ENCODE peak calls at places on chromosomes 1 and 21, in six cellular contexts. T, I, B, J, G and O are unnamed samples.

GRCh38 chr1:86852737-86853408 is 61.1 kb downstream of the SELENOF start:
- DNase-seq in T (no peak), I (no peak), B (no peak), J (no peak), G (no peak), O (no peak)

GRCh38 chr1:86866665-86867064 is 47.3 kb downstream of the SELENOF start:
- DNase-seq in T (peak; percentile 75), I (no peak), B (no peak), J (no peak), G (no peak), O (no peak)

GRCh38 chr1:159699653-159700052 is 14.7 kb downstream of the CRP start:
- DNase-seq in T (no peak), I (no peak), B (no peak), J (no peak), G (no peak), O (no peak)

GRCh38 chr1:113811353-113811887 is 856 bp downstream of the RSBN1 start:
- DNase-seq in T (peak; percentile 60), I (peak; percentile 38), B (no peak), J (peak; percentile 24), G (peak; percentile 28), O (no peak)

GRCh38 chr21:38938343-38938742 is 132.6 kb downstream of the ETS2 start:
- DNase-seq in T (peak; percentile 50), I (peak; percentile 36), B (no peak), J (no peak), G (no peak), O (no peak)

GRCh38 chr1:19044975-19045831 is 88.7 kb upstream of the IFFO2 start:
- DNase-seq in T (peak; percentile 41), I (no peak), B (no peak), J (no peak), G (no peak), O (no peak)

GRCh38 chr1:209391792-209392191 is 191.7 kb upstream of the CAMK1G start:
- DNase-seq in T (no peak), I (no peak), B (no peak), J (no peak), G (no peak), O (no peak)

GRCh38 chr21:27290020-27290419 is 323.1 kb upstream of the ADAMTS5 start:
- DNase-seq in T (no peak), I (no peak), B (no peak), J (no peak), G (no peak), O (no peak)

GRCh38 chr1:233364695-233365539 is 37.4 kb downstream of the MAP3K21 start:
- DNase-seq in T (peak; percentile 47), I (peak; percentile 10), B (no peak), J (peak; percentile 40), G (no peak), O (no peak)

GRCh38 chr1:6056549-6056948 is 10.9 kb downstream of the KCNAB2 start:
- DNase-seq in T (no peak), I (no peak), B (no peak), J (no peak), G (no peak), O (no peak)

GRCh38 chr1:151132676-151133338 is 13.6 kb downstream of the SEMA6C start:
- DNase-seq in T (no peak), I (no peak), B (no peak), J (peak; percentile 16), G (no peak), O (no peak)

GRCh38 chr1:33009561-33009960 is 27.1 kb downstream of the AK2 start:
- DNase-seq in T (no peak), I (peak; percentile 78), B (no peak), J (peak; percentile 83), G (no peak), O (no peak)

GRCh38 chr1:201298381-201299367 is 15.4 kb downstream of the PKP1 start:
- DNase-seq in T (peak; percentile 37), I (no peak), B (no peak), J (no peak), G (no peak), O (no peak)

GRCh38 chr1:193556042-193556441 is 369.6 kb upstream of the B3GALT2 start:
- DNase-seq in T (no peak), I (no peak), B (no peak), J (no peak), G (no peak), O (no peak)

GRCh38 chr1:65050735-65051134 is 84.4 kb upstream of the JAK1 start:
- DNase-seq in T (no peak), I (no peak), B (no peak), J (no peak), G (no peak), O (no peak)

GRCh38 chr1:165364432-165365133 is 8.1 kb upstream of the LMX1A start:
- DNase-seq in T (peak; percentile 68), I (no peak), B (no peak), J (no peak), G (no peak), O (no peak)

GRCh38 chr1:243287128-243287470 is 31.3 kb downstream of the SDCCAG8 start:
- DNase-seq in T (no peak), I (no peak), B (no peak), J (no peak), G (no peak), O (no peak)

GRCh38 chr1:220748091-220748934 is at the start of gene MTARC2:
- DNase-seq in T (peak; percentile 86), I (peak; percentile 90), B (no peak), J (no peak), G (peak; percentile 87), O (no peak)

GRCh38 chr1:64864018-64864945 is 102.1 kb downstream of the JAK1 start:
- DNase-seq in T (no peak), I (no peak), B (peak; percentile 0), J (peak; percentile 61), G (peak; percentile 36), O (peak; percentile 67)

GRCh38 chr21:35084869-35085268 is 35.8 kb upstream of the RUNX1 start:
- DNase-seq in T (peak; percentile 90), I (no peak), B (no peak), J (no peak), G (no peak), O (no peak)

GRCh38 chr1:116825400-116825734 is 71.1 kb downstream of the CD2 start:
- DNase-seq in T (no peak), I (peak; percentile 32), B (no peak), J (peak; percentile 81), G (no peak), O (no peak)

GRCh38 chr21:37915941-37916794 is at the start of gene KCNJ6:
- DNase-seq in T (peak; percentile 82), I (peak; percentile 87), B (no peak), J (peak; percentile 46), G (peak; percentile 24), O (peak; percentile 23)

GRCh38 chr1:28817133-28817532 is 5.2 kb downstream of the OPRD1 start:
- DNase-seq in T (no peak), I (no peak), B (no peak), J (no peak), G (no peak), O (no peak)

GRCh38 chr1:63775418-63776127 is 1.8 kb downstream of the ROR1 start:
- DNase-seq in T (no peak), I (no peak), B (no peak), J (no peak), G (no peak), O (no peak)

GRCh38 chr1:55443175-55443933 is 228.2 kb upstream of the USP24 start:
- DNase-seq in T (peak; percentile 99), I (no peak), B (no peak), J (no peak), G (peak; percentile 72), O (no peak)

GRCh38 chr1:195590649-195591048 is 1017.6 kb downstream of the KCNT2 start:
- DNase-seq in T (no peak), I (no peak), B (no peak), J (no peak), G (no peak), O (no peak)

DNA sequence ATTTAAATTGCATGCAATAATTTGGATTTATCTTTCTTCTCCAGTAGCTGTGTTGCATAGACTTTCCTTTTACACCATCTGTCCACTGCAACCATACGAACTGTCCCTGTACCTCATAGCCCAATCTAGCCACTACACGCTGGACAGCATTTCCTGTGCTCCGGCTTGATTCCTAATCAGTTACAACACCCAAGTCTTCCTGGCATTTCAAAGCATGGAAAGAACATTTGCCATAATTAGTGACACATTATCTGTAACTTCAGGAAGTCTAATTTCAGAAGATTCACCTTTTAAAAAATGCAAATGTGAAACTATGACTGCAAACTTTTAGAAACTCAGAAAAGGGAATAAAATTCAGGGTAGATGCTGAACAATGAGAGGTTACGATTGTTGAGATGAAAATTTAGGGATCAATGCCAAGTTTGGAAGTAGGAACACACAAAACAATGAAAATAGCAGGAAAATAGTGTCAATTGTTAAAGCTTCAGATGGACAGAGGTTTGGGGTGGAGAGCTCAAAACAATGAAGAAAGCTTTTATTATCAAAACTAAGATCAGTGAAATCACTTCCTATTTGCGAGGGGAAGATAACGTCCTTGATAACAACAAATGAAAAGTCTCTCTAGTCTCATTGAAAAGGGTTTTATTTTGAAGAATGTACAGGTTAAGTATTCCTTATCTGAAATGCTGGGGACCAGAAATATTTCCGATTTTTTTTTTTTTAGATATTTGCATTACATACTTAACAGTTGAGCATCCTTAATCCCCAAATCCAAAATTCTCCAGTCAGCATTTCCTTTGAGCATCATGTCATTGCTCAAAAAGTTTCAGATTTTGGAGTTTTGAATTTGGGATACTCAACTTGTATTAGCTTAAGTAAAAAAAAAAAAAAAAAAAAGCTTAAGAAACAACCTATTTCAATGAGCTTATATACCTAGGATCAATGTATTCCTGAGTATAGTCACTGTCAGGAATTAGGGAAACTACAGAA is 107.3 kb downstream of the FNBP1L start:
- DNase-seq in T (no peak), I (peak; percentile 33), B (no peak), J (no peak), G (no peak), O (no peak)
- H3K4me3 ChIP-seq in T (no peak overlapping the region), I (no peak overlapping the region), B (no peak overlapping the region), J (no peak overlapping the region), G (no peak overlapping the region), O (no peak overlapping the region)

GRCh38 chr1:168234846-168235547 is 9.2 kb downstream of the SFT2D2 start:
- DNase-seq in T (peak; percentile 77), I (peak; percentile 72), B (no peak), J (peak; percentile 67), G (peak; percentile 28), O (no peak)
- H3K36me3 ChIP-seq in T (peaks cover 31% of the 10 kb centered on the region), I (peaks cover 22% of the 10 kb centered on the region), B (no peaks in the 10 kb centered on the region), J (peaks cover 91% of the 10 kb centered on the region), G (peaks cover 3% of the 10 kb centered on the region), O (peaks cover 3% of the 10 kb centered on the region)

GRCh38 chr1:164310166-164310565 is 248.8 kb upstream of the PBX1 start:
- DNase-seq in T (peak; percentile 39), I (no peak), B (no peak), J (no peak), G (no peak), O (no peak)
- H3K9me3 ChIP-seq in T (no peaks in the 10 kb centered on the region), I (no peaks in the 10 kb centered on the region), B (no peaks in the 10 kb centered on the region), J (peaks cover 2% of the 10 kb centered on the region), G (no peaks in the 10 kb centered on the region), O (no peaks in the 10 kb centered on the region)

GRCh38 chr1:51515982-51516638 is 3.0 kb downstream of the EPS15 start:
- DNase-seq in T (no peak), I (no peak), B (no peak), J (no peak), G (no peak), O (no peak)

GRCh38 chr1:51517361-51518032 is 1.6 kb downstream of the EPS15 start:
- DNase-seq in T (peak; percentile 60), I (no peak), B (no peak), J (no peak), G (no peak), O (no peak)

GRCh38 chr1:51516639-51517158 is 2.4 kb downstream of the EPS15 start:
- DNase-seq in T (peak; percentile 50), I (no peak), B (no peak), J (no peak), G (no peak), O (no peak)

GRCh38 chr1:51514733-51515132 is 4.3 kb downstream of the EPS15 start:
- DNase-seq in T (no peak), I (no peak), B (no peak), J (no peak), G (no peak), O (no peak)

GRCh38 chr1:51515312-51515960 is 3.6 kb downstream of the EPS15 start:
- DNase-seq in T (no peak), I (no peak), B (no peak), J (no peak), G (no peak), O (no peak)
- H3K4me3 ChIP-seq in T (peak overlapping the region; percentile 64), I (no peak overlapping the region), B (no peak overlapping the region), J (no peak overlapping the region), G (no peak overlapping the region), O (no peak overlapping the region)